ENCODE peak calls at places on chromosomes 6 and 20, in five cellular contexts. J is pancreas, B is D721Med, D is glutamatergic neuron, W is activated B cell treated with CpG ODN at 0.5 μM for 24 hours. F is an unnamed sample.

GRCh38 chr6:109008951-109009760 is 85.5 kb downstream of the SESN1 start:
- DNase-seq in W (peak; percentile 87), J (peak; percentile 95), D (peak; percentile 97), B (peak; percentile 31), F (peak; percentile 94)

GRCh38 chr6:53982361-53983050 is 128.7 kb upstream of the MLIP start:
- DNase-seq in B (no peak), J (no peak), W (no peak), D (no peak), F (no peak)

GRCh38 chr6:129853996-129854711 is 7.0 kb downstream of the TMEM244 start:
- DNase-seq in D (no peak), B (no peak), J (no peak), W (no peak), F (no peak)

GRCh38 chr20:45306431-45306982 is at the start of gene RBPJL:
- DNase-seq in D (peak; percentile 56), W (peak; percentile 44), J (peak; percentile 94), B (no peak), F (peak; percentile 41)

GRCh38 chr6:110509617-110510231 is 33.3 kb upstream of the SLC22A16 start:
- DNase-seq in W (no peak), J (peak; percentile 29), D (no peak), B (no peak), F (peak; percentile 79)

GRCh38 chr6:170271771-170272314 is 19.0 kb downstream of the DLL1 start:
- DNase-seq in W (peak; percentile 53), J (peak; percentile 91), D (no peak), B (no peak), F (no peak)

GRCh38 chr6:2959909-2960719 is 11.3 kb downstream of the SERPINB6 start:
- DNase-seq in D (no peak), W (no peak), B (no peak), J (no peak), F (peak; percentile 20)

GRCh38 chr6:54993294-54993693 is 146.7 kb downstream of the FAM83B start:
- DNase-seq in J (no peak), B (no peak), W (no peak), D (no peak), F (no peak)

GRCh38 chr20:53736122-53736756 is 142.6 kb upstream of the ZNF217 start:
- DNase-seq in D (no peak), W (no peak), B (no peak), J (peak; percentile 26), F (peak; percentile 61)

GRCh38 chr20:38246357-38247165 is 14.0 kb downstream of the KIAA1755 start:
- DNase-seq in D (no peak), J (no peak), W (no peak), B (no peak), F (no peak)

GRCh38 chr6:30885999-30886896 is 1.9 kb downstream of the DDR1 start:
- DNase-seq in W (no peak), J (peak; percentile 46), D (peak; percentile 38), B (peak; percentile 69), F (peak; percentile 87)

GRCh38 chr20:58515240-58516212 is at the start of gene APCDD1L:
- DNase-seq in B (no peak), J (no peak), D (no peak), W (no peak), F (peak; percentile 49)

GRCh38 chr6:45698046-45698445 is 317.6 kb downstream of the CLIC5 start:
- DNase-seq in J (no peak), B (no peak), D (no peak), W (no peak), F (no peak)

GRCh38 chr6:25659633-25660368 is 7.8 kb downstream of the SCGN start:
- DNase-seq in W (no peak), J (no peak), D (no peak), B (no peak), F (no peak)

GRCh38 chr20:59222239-59222981 is 58.8 kb downstream of the ZNF831 start:
- DNase-seq in W (peak; percentile 84), J (peak; percentile 83), D (peak; percentile 93), B (peak; percentile 64), F (peak; percentile 95)

GRCh38 chr20:297098-297924 is at the start of gene ZCCHC3:
- DNase-seq in J (peak; percentile 91), D (peak; percentile 89), B (peak; percentile 41), W (peak; percentile 82), F (peak; percentile 80)

GRCh38 chr6:136085370-136086115 is 164.6 kb downstream of the MTFR2 start:
- DNase-seq in D (no peak), B (no peak), J (no peak), W (no peak), F (no peak)

GRCh38 chr20:42083280-42083679 is 465.1 kb upstream of the CHD6 start:
- DNase-seq in W (no peak), B (no peak), D (no peak), J (no peak), F (no peak)

GRCh38 chr20:62938105-62938888 is at the start of gene GID8:
- DNase-seq in J (no peak), D (peak; percentile 74), B (no peak), W (peak; percentile 66), F (peak; percentile 61)

GRCh38 chr6:11668455-11668854 is 110.1 kb downstream of the ADTRP start:
- DNase-seq in D (no peak), W (no peak), B (no peak), J (no peak), F (no peak)

DNA sequence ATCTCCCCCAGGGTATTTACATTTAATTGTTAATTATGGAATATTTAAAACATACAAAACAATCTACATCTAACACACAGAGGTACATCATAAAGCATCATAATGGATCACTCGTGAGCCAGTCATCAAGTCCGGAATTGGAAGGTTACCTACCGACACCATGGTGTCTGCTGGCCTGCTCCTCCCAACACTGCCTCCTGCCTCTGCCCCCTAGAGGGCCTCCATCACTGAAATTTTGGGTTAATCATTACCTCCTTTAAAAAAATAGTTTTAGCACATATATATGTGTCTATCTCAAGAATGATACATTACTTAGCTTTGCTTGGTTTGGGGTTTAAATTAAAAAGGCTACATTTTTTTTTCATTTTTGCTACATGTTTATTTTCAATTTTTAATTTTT is 114.6 kb upstream of the PDE10A start:
- DNase-seq in W (no peak), J (no peak), B (no peak), D (no peak), F (no peak)
- TF ChIP-seq CTCF in W (no peak), J (no peak), B (no peak), D (no peak), F (no peak)

GRCh38 chr20:57080796-57081195 is 185.6 kb downstream of the BMP7 start:
- DNase-seq in J (no peak), W (no peak), B (no peak), D (no peak), F (no peak)
- TF ChIP-seq CTCF in J (no peak), W (no peak), B (no peak), D (no peak), F (no peak)

GRCh38 chr6:42050897-42051653 is 751 bp downstream of the TAF8 start:
- DNase-seq in B (no peak), D (no peak), J (no peak), W (no peak), F (no peak)
- TF ChIP-seq CTCF in B (no peak), D (no peak), J (no peak), W (no peak), F (no peak)

DNA sequence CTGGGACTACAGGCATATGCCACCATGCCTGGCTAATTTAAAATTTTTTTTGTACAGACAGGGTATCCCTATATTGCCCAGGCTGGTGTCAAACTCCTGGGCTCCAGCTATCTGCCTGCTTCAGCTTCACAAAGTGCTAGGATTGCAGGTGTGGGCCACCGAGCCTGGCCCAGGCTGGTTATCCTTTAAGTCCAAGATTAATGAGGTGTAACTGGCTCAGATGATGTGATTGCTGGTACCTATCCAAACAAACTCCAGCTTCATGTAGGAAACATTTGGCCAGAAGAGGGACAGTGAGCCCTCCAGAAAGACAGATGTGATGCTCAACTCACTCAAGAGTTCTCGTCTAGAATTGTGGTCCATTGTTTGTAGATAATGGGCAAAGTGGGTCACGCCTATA is 9.2 kb upstream of the ZNF318 start:
- DNase-seq in W (no peak), B (no peak), J (no peak), D (no peak), F (no peak)
- TF ChIP-seq CTCF in W (no peak), B (no peak), J (no peak), D (no peak), F (no peak)